ENCODE peak calls at places on chromosomes 6 and 20, in seven cellular contexts. V, D, P, C, N, Z and U are unnamed samples.

GRCh38 chr6:20213271-20213798 is 1.1 kb upstream of the MBOAT1 start:
- DNase-seq in V (no peak), C (no peak), D (no peak), P (no peak), N (no peak), Z (no peak), U (no peak)

GRCh38 chr20:33838035-33838864 is 27.1 kb downstream of the CHMP4B start:
- DNase-seq in C (no peak), V (no peak), N (no peak), D (no peak), Z (no peak), P (no peak), U (no peak)

GRCh38 chr6:3755637-3756515 is 4.4 kb upstream of the PXDC1 start:
- DNase-seq in P (no peak), Z (no peak), D (no peak), V (no peak), C (no peak), N (no peak), U (no peak)

GRCh38 chr20:50380697-50381040 is 129.5 kb upstream of the PTPN1 start:
- DNase-seq in P (peak), V (no peak), C (no peak), Z (no peak), N (no peak), D (no peak), U (no peak)

GRCh38 chr6:150211700-150212615 is 69.1 kb downstream of the PPP1R14C start:
- DNase-seq in V (no peak), D (no peak), Z (no peak), N (no peak), C (no peak), P (no peak), U (no peak)

GRCh38 chr6:135185483-135185882 is 4.4 kb downstream of the MYB start:
- DNase-seq in V (no peak), N (no peak), Z (no peak), P (no peak), D (no peak), C (no peak), U (no peak)

GRCh38 chr20:46400828-46401477 is 5.5 kb downstream of the ELMO2 start:
- DNase-seq in N (no peak), Z (no peak), P (no peak), D (no peak), V (no peak), C (no peak), U (no peak)

GRCh38 chr6:160238786-160239751 is 19.6 kb downstream of the SLC22A2 start:
- DNase-seq in N (no peak), Z (no peak), P (peak), D (no peak), C (no peak), V (no peak), U (no peak)

GRCh38 chr20:35552914-35553313 is 11.0 kb downstream of the ERGIC3 start:
- DNase-seq in N (peak), C (no peak), Z (no peak), P (no peak), V (no peak), D (no peak), U (no peak)

GRCh38 chr20:47929368-47930115 is 144.3 kb upstream of the SULF2 start:
- DNase-seq in V (no peak), Z (no peak), D (peak), C (no peak), P (no peak), N (no peak), U (no peak)

GRCh38 chr20:47927385-47927851 is 142.1 kb upstream of the SULF2 start:
- DNase-seq in P (no peak), C (no peak), Z (no peak), N (no peak), D (no peak), V (no peak), U (no peak)

GRCh38 chr20:47927944-47928343 is 142.7 kb upstream of the SULF2 start:
- DNase-seq in N (no peak), P (no peak), C (no peak), Z (no peak), V (no peak), D (no peak), U (no peak)

GRCh38 chr20:47925603-47926002 is 140.3 kb upstream of the SULF2 start:
- DNase-seq in Z (no peak), D (no peak), N (no peak), V (no peak), P (no peak), C (no peak), U (no peak)

DNA sequence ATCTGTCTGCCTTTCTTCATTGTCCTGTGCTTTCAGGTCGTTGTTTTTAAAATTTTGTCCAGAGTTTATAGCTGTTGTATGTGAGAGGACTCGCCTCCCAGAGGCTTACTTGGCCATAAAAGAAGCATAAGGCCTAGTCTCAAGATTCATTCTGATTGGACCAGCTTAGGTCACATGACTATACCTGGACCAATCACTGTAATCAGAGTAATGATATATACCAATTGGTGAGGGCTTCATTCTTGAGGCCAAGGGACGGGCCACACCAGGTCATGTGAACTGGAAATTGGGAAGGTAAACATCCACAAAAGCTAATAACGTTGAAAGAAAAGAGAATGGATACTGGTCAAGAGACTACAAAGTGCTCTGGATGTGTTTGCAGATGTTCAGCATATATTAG is 141.4 kb upstream of the SULF2 start:
- DNase-seq in P (no peak), N (no peak), V (no peak), D (no peak), Z (no peak), C (no peak), U (no peak)
- TF ChIP-seq CTCF in P (no peak), N (no peak), V (no peak), D (no peak), Z (no peak), C (no peak), U (no peak)

DNA sequence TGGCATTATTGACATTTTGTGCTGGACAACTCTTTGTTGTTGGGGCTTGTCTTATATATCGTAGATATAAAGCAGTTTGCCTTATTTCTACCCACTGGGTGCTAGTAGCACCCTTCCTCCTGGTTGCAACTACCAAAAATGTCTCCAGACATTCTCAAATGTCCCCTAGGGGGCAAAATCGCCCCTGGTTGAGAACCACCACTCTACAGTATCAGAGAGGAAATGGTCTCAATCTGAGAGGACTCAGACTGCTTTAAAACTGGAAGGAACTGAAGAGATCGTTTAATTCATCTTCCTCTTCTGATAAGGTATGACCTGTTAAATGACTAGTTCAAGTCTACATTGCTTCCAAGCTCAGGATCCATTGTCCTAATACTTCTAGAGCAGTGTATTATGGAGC is 14.9 kb downstream of the SH3BGRL2 start:
- DNase-seq in N (no peak), P (no peak), V (no peak), D (no peak), C (no peak), Z (no peak), U (no peak)
- TF ChIP-seq CTCF in N (no peak), P (no peak), V (peak), D (no peak), C (peak), Z (peak), U (no peak)

DNA sequence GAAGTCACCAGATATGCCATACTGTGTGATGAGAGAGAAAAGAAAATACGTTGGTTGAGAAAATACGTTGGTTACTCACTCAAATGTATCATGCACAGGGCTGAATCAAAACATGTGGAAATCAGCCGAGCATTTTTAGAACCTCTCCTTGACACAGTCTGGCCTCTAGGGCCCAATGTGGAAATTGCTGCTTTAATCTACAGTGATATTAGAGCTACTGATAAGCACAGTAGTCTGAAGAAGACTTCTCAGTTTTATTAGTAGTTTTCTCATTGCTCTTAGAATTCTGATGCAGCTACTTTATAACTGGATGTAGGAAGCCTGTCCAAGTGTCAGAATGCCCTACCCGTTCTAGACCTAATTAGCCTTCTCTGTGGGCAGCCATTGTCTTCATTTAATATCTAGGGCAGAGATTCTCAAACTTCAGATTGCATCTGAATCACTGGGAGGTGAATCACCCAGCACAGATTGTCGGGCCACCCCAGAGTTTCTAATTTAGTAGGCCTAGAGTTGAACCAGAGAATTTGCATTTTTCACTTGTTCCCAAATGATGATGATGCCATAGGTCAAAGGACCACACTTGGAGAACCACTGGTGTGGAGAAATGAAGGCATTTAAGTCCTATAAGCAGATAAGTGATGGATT is 229.1 kb downstream of the PLCB1 start:
- DNase-seq in N (no peak), D (no peak), V (no peak), P (no peak), C (no peak), Z (no peak), U (no peak)
- TF ChIP-seq CTCF in N (peak), D (no peak), V (no peak), P (no peak), C (no peak), Z (no peak), U (no peak)

GRCh38 chr6:167797871-167798265 is 28.8 kb upstream of the AFDN start:
- DNase-seq in C (no peak), Z (no peak), N (no peak), D (no peak), V (no peak), P (no peak), U (no peak)

GRCh38 chr6:167798453-167798852 is 28.3 kb upstream of the AFDN start:
- DNase-seq in Z (no peak), V (no peak), C (no peak), N (no peak), D (no peak), P (no peak), U (no peak)

GRCh38 chr6:167801263-167801662 is 25.4 kb upstream of the AFDN start:
- DNase-seq in P (no peak), D (no peak), C (no peak), N (no peak), Z (no peak), V (no peak), U (no peak)

GRCh38 chr6:167800549-167800948 is 26.2 kb upstream of the AFDN start:
- DNase-seq in Z (no peak), V (no peak), P (no peak), N (no peak), C (no peak), D (no peak), U (no peak)

GRCh38 chr6:167799033-167799933 is 27.4 kb upstream of the AFDN start:
- DNase-seq in D (no peak), Z (no peak), V (no peak), C (no peak), P (peak), N (peak), U (peak)
- TF ChIP-seq CTCF in D (no peak), Z (no peak), V (no peak), C (no peak), P (no peak), N (no peak), U (no peak)

GRCh38 chr6:144150673-144151009 is 324 bp downstream of the STX11 start:
- DNase-seq in D (no peak), N (no peak), Z (no peak), V (no peak), C (peak), P (peak), U (no peak)
- TF ChIP-seq CTCF in D (peak), N (no peak), Z (peak), V (peak), C (peak), P (no peak), U (peak)